ENCODE peak calls at places on chromosomes 7 and 10, in four cellular contexts. O is gastrocnemius medialis, P is psoas muscle, L is PC-3. C is an unnamed sample.

GRCh38 chr7:151740180-151740845 is 136.6 kb downstream of the PRKAG2 start:
- DNase-seq in O (no peak), P (no peak), L (no peak), C (no peak)

GRCh38 chr10:127991543-127992255 is 84.8 kb downstream of the PTPRE start:
- DNase-seq in O (no peak), P (no peak), L (no peak), C (no peak)

GRCh38 chr10:19815478-19816419 is 483 bp upstream of the PLXDC2 start:
- DNase-seq in O (peak; percentile 58), P (peak; percentile 88), L (no peak), C (peak; percentile 50)

GRCh38 chr7:139362981-139363380 is 3.3 kb downstream of the LUC7L2 start:
- DNase-seq in O (no peak), P (no peak), L (no peak), C (no peak)

GRCh38 chr7:148442933-148443332 is 147.6 kb upstream of the C7orf33 start:
- DNase-seq in O (no peak), P (no peak), L (no peak), C (peak; percentile 80)

GRCh38 chr7:106050002-106050742 is 61.9 kb downstream of the SYPL1 start:
- DNase-seq in O (no peak), P (no peak), L (peak; percentile 50), C (no peak)

GRCh38 chr7:134844200-134844599 is 64.8 kb downstream of the CALD1 start:
- DNase-seq in O (no peak), P (no peak), L (peak; percentile 67), C (no peak)

GRCh38 chr10:105714728-105715127 is 1073.6 kb downstream of the SORCS3 start:
- DNase-seq in O (no peak), P (no peak), L (no peak), C (no peak)

GRCh38 chr7:141014091-141014490 is 661 bp downstream of the MRPS33 start:
- DNase-seq in O (no peak), P (no peak), L (no peak), C (peak; percentile 11)

GRCh38 chr10:4825868-4826787 is at the start of gene AKR1E2:
- DNase-seq in O (peak; percentile 75), P (peak; percentile 96), L (no peak), C (peak; percentile 90)

GRCh38 chr10:59340279-59340678 is 22.1 kb downstream of the FAM13C start:
- DNase-seq in O (no peak), P (no peak), L (no peak), C (no peak)

GRCh38 chr7:32088336-32088975 is 18.2 kb upstream of the PDE1C start:
- DNase-seq in O (no peak), P (no peak), L (peak; percentile 72), C (no peak)

GRCh38 chr10:88386204-88386877 is 196.8 kb downstream of the RNLS start:
- DNase-seq in O (no peak), P (no peak), L (no peak), C (peak; percentile 81)

GRCh38 chr10:34134602-34135001 is 680.5 kb downstream of the PARD3 start:
- DNase-seq in O (no peak), P (no peak), L (no peak), C (no peak)

GRCh38 chr7:40000734-40001315 is 50.8 kb downstream of the CDK13 start:
- DNase-seq in O (no peak), P (no peak), L (peak; percentile 10), C (no peak)

GRCh38 chr10:99534456-99534938 is 1.8 kb downstream of the NKX2-3 start:
- DNase-seq in O (no peak), P (no peak), L (no peak), C (no peak)
- H3K4me3 ChIP-seq in O (peak overlapping the region; percentile 39), P (peak overlapping the region; percentile 60), L (peak overlapping the region; percentile 68), C (peak overlapping the region; percentile 52)

GRCh38 chr10:413662-414071 is 275.8 kb downstream of the DIP2C start:
- DNase-seq in O (no peak), P (no peak), L (no peak), C (peak; percentile 90)

GRCh38 chr10:409403-410040 is 274.3 kb downstream of the ZMYND11 start:
- DNase-seq in O (no peak), P (no peak), L (no peak), C (peak; percentile 41)

GRCh38 chr10:411597-411996 is 276.3 kb downstream of the ZMYND11 start:
- DNase-seq in O (no peak), P (no peak), L (no peak), C (no peak)

GRCh38 chr10:408223-408622 is 273.0 kb downstream of the ZMYND11 start:
- DNase-seq in O (no peak), P (no peak), L (peak; percentile 6), C (no peak)

DNA sequence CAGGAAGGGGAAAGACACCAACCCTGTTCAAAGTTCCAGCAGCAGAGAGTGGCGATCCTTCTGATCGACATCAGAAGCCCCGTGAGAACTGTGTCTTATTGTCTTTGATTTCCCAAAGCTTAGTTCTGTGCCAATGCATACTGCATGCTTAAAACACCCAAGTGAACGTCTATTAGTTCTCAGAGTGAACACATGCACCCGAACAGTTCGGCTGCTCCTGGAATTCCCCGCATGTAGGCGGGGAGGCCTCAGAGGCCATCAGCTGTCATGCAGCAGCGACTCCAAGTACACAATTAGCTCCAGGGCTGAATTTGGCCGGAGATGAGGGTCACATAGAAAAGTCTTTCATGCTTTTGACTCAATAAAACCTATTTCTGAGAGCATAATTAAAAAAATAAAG is 276.9 kb downstream of the ZMYND11 start:
- DNase-seq in O (no peak), P (no peak), L (no peak), C (no peak)
- H3K4me3 ChIP-seq in O (no peak overlapping the region), P (no peak overlapping the region), L (no peak overlapping the region), C (no peak overlapping the region)

DNA sequence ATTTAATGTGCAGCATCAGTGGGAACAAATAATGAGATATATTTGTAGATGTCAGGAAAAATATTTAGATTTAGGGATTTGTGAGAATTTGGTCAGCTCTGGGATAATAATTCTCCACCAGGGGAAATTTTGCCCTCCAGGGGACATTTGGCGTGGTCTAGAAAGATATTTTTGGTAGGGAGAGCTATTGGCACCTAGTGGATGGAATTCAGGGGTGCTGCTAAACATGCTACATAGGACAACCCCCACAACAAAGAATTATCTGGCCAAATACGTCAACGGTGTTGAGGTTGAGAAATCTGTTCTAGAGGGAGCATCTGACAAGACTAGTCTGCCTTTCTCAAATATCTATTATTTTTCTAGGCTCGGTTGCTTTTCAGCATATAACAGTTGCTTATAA is 2.1 kb downstream of the ADK start:
- DNase-seq in O (no peak), P (no peak), L (peak; percentile 71), C (no peak)
- H3K4me3 ChIP-seq in O (peak overlapping the region; percentile 19), P (peak overlapping the region; percentile 96), L (peak overlapping the region; percentile 69), C (no peak overlapping the region)

GRCh38 chr7:66283003-66283920 is 78.1 kb downstream of the TPST1 start:
- DNase-seq in O (no peak), P (no peak), L (peak; percentile 80), C (no peak)
- H3K4me3 ChIP-seq in O (no peak overlapping the region), P (no peak overlapping the region), L (peak overlapping the region; percentile 19), C (no peak overlapping the region)

GRCh38 chr7:27154369-27154768 is 2.0 kb upstream of the HOXA3 start:
- DNase-seq in O (no peak), P (peak; percentile 44), L (no peak), C (no peak)

GRCh38 chr7:27154901-27155815 is 1.3 kb downstream of the HOXA7 start:
- DNase-seq in O (no peak), P (peak; percentile 52), L (no peak), C (no peak)

GRCh38 chr7:27156901-27157716 is 634 bp upstream of the HOXA7 start:
- DNase-seq in O (no peak), P (peak; percentile 56), L (no peak), C (no peak)

GRCh38 chr7:27156508-27156898 is at the start of gene HOXA7:
- DNase-seq in O (peak; percentile 74), P (peak; percentile 93), L (no peak), C (no peak)

DNA sequence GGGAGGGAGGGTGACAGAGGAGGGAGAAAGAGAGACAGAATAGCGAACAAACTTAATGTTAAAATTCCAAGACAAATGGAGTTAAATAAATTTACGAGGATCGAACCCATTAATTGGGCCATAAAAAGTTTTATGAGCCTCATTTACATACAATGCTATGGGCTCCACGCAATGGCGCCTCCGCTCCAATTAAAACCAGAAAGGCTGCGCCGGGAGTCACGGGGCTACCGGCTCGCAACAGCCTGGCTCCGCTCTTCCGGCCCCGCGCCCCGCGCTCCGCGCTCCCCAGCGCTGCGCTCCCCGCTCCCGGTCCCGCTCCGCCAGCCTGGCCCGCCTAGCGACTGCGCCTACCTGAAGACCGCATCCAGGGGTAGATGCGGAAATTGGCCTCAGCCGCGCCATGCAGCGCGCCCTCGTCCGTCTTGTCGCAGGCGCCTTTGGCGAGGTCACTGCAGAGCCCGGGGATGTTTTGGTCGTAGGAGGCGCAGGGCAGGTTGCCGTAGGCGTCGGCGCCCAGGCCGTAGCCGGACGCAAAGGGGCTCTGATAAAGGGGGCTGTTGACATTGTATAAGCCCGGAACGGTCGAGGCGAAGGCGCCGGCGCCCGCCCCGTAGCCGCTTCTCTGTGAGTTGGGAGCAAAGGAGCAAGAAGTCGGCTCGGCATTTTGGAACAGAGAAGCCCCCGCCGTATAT is 513 bp downstream of the HOXA7 start:
- DNase-seq in O (no peak), P (peak; percentile 80), L (peak; percentile 52), C (no peak)
- H3K4me3 ChIP-seq in O (peak overlapping the region; percentile 96), P (peak overlapping the region; percentile 84), L (peak overlapping the region; percentile 79), C (peak overlapping the region; percentile 18)